ENCODE peak calls at places on chromosomes 5 and 9, in seven cellular contexts. One of them, this sample, is unnamed.

GRCh38 chr5:172724203-172724602 is 46.8 kb downstream of the DUSP1 start:
- DNase-seq in IMR-90: no peak
- DNase-seq in GM12878: no peak
- DNase-seq in A549: no peak
- DNase-seq in SK-N-SH: no peak
- DNase-seq in HepG2: no peak
- DNase-seq in H1: no peak
- DNase-seq in this sample: no peak

GRCh38 chr5:406041-406440 is 36.9 kb upstream of the EXOC3 start:
- DNase-seq in IMR-90: no peak
- DNase-seq in GM12878: no peak
- DNase-seq in A549: no peak
- DNase-seq in SK-N-SH: no peak
- DNase-seq in HepG2: no peak
- DNase-seq in H1: no peak
- DNase-seq in this sample: no peak

GRCh38 chr9:6153425-6153824 is 62.2 kb upstream of the IL33 start:
- DNase-seq in IMR-90: peak
- DNase-seq in GM12878: no peak
- DNase-seq in A549: peak
- DNase-seq in SK-N-SH: no peak
- DNase-seq in HepG2: no peak
- DNase-seq in H1: no peak
- DNase-seq in this sample: no peak

GRCh38 chr5:78985407-78986223 is 505 bp upstream of the ARSB start:
- DNase-seq in IMR-90: peak
- DNase-seq in GM12878: no peak
- DNase-seq in A549: peak
- DNase-seq in SK-N-SH: peak
- DNase-seq in HepG2: peak
- DNase-seq in H1: no peak
- DNase-seq in this sample: no peak

GRCh38 chr9:132226571-132227430 is 64.9 kb downstream of the NTNG2 start:
- DNase-seq in IMR-90: no peak
- DNase-seq in GM12878: no peak
- DNase-seq in A549: no peak
- DNase-seq in SK-N-SH: no peak
- DNase-seq in HepG2: no peak
- DNase-seq in H1: no peak
- DNase-seq in this sample: no peak

GRCh38 chr9:133067006-133067405 is 5.2 kb downstream of the CEL start:
- DNase-seq in IMR-90: no peak
- DNase-seq in GM12878: no peak
- DNase-seq in A549: no peak
- DNase-seq in SK-N-SH: no peak
- DNase-seq in HepG2: no peak
- DNase-seq in H1: no peak
- DNase-seq in this sample: no peak

GRCh38 chr5:61264273-61264661 is 67.8 kb upstream of the ZSWIM6 start:
- DNase-seq in IMR-90: no peak
- DNase-seq in GM12878: no peak
- DNase-seq in A549: no peak
- DNase-seq in SK-N-SH: no peak
- DNase-seq in HepG2: no peak
- DNase-seq in H1: no peak
- DNase-seq in this sample: no peak

GRCh38 chr5:139795074-139796001 is at the start of gene PSD2:
- DNase-seq in IMR-90: no peak
- DNase-seq in GM12878: no peak
- DNase-seq in A549: no peak
- DNase-seq in SK-N-SH: peak
- DNase-seq in HepG2: no peak
- DNase-seq in H1: peak
- DNase-seq in this sample: peak

GRCh38 chr5:142479854-142480253 is 155.0 kb upstream of the SPRY4 start:
- DNase-seq in IMR-90: no peak
- DNase-seq in GM12878: no peak
- DNase-seq in A549: no peak
- DNase-seq in SK-N-SH: no peak
- DNase-seq in HepG2: peak
- DNase-seq in H1: no peak
- DNase-seq in this sample: no peak

GRCh38 chr9:128628471-128629048 is 28.1 kb downstream of the DYNC2I2 start:
- DNase-seq in IMR-90: no peak
- DNase-seq in GM12878: no peak
- DNase-seq in A549: no peak
- DNase-seq in SK-N-SH: peak
- DNase-seq in HepG2: peak
- DNase-seq in H1: no peak
- DNase-seq in this sample: peak

GRCh38 chr9:130701059-130702022 is 7.8 kb downstream of the EXOSC2 start:
- DNase-seq in IMR-90: peak
- DNase-seq in GM12878: no peak
- DNase-seq in A549: peak
- DNase-seq in SK-N-SH: peak
- DNase-seq in HepG2: peak
- DNase-seq in H1: peak
- DNase-seq in this sample: peak

GRCh38 chr9:91421987-91422765 is 1.5 kb downstream of the NFIL3 start:
- DNase-seq in IMR-90: peak
- DNase-seq in GM12878: no peak
- DNase-seq in A549: no peak
- DNase-seq in SK-N-SH: peak
- DNase-seq in HepG2: peak
- DNase-seq in H1: no peak
- DNase-seq in this sample: no peak

GRCh38 chr5:138662599-138662998 is 87.4 kb upstream of the HSPA9 start:
- DNase-seq in IMR-90: no peak
- DNase-seq in GM12878: no peak
- DNase-seq in A549: no peak
- DNase-seq in SK-N-SH: no peak
- DNase-seq in HepG2: no peak
- DNase-seq in H1: no peak
- DNase-seq in this sample: no peak

GRCh38 chr5:147046226-147046625 is 167.7 kb upstream of the PPP2R2B start:
- DNase-seq in IMR-90: no peak
- DNase-seq in GM12878: no peak
- DNase-seq in A549: no peak
- DNase-seq in SK-N-SH: no peak
- DNase-seq in HepG2: no peak
- DNase-seq in H1: no peak
- DNase-seq in this sample: no peak

GRCh38 chr5:76763136-76763535 is 47.2 kb downstream of the F2R start:
- DNase-seq in IMR-90: no peak
- DNase-seq in GM12878: no peak
- DNase-seq in A549: no peak
- DNase-seq in SK-N-SH: no peak
- DNase-seq in HepG2: no peak
- DNase-seq in H1: no peak
- DNase-seq in this sample: no peak

GRCh38 chr9:90629354-90629753 is 13.3 kb downstream of the DIRAS2 start:
- DNase-seq in IMR-90: no peak
- DNase-seq in GM12878: no peak
- DNase-seq in A549: no peak
- DNase-seq in SK-N-SH: no peak
- DNase-seq in HepG2: no peak
- DNase-seq in H1: no peak
- DNase-seq in this sample: no peak

GRCh38 chr5:133635051-133635450 is 22.7 kb upstream of the FSTL4 start:
- DNase-seq in IMR-90: peak
- DNase-seq in GM12878: no peak
- DNase-seq in A549: peak
- DNase-seq in SK-N-SH: no peak
- DNase-seq in HepG2: no peak
- DNase-seq in H1: no peak
- DNase-seq in this sample: no peak

GRCh38 chr9:88659126-88659525 is 124.1 kb downstream of the NXNL2 start:
- DNase-seq in IMR-90: no peak
- DNase-seq in GM12878: no peak
- DNase-seq in A549: no peak
- DNase-seq in SK-N-SH: no peak
- DNase-seq in HepG2: no peak
- DNase-seq in H1: no peak
- DNase-seq in this sample: no peak

GRCh38 chr5:14871573-14872069 is at the start of gene ANKH:
- DNase-seq in IMR-90: peak
- DNase-seq in GM12878: no peak
- DNase-seq in A549: peak
- DNase-seq in SK-N-SH: peak
- DNase-seq in HepG2: peak
- DNase-seq in H1: peak
- DNase-seq in this sample: peak

GRCh38 chr5:181133083-181133482 is 2.1 kb upstream of the OR2V1 start:
- DNase-seq in IMR-90: no peak
- DNase-seq in GM12878: no peak
- DNase-seq in A549: no peak
- DNase-seq in SK-N-SH: no peak
- DNase-seq in HepG2: no peak
- DNase-seq in H1: no peak
- DNase-seq in this sample: no peak

GRCh38 chr5:173884402-173885053 is 3.6 kb upstream of the CPEB4 start:
- DNase-seq in IMR-90: no peak
- DNase-seq in GM12878: peak
- DNase-seq in A549: no peak
- DNase-seq in SK-N-SH: no peak
- DNase-seq in HepG2: no peak
- DNase-seq in H1: no peak
- DNase-seq in this sample: peak

DNA sequence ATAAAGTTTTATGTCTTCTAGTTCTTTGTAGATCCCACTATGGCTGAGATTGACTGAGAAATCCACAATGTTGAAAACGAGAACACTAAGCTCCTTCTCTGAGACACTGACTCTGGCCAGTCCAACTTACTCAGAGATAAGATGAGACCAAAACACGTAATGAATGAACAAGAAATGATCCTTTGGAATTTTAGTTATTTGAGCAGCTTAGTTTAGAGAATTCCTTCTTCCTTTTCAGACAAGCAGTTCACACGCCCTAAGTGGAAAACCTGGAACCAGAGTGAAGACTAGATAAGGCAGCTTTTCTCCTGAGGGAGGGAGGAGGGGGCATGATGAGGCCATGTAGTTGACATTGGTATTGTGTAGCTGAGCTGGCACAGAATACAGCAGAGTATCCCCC is 139.6 kb downstream of the GABRB2 start:
- DNase-seq in IMR-90: no peak
- DNase-seq in GM12878: no peak
- DNase-seq in A549: no peak
- DNase-seq in SK-N-SH: no peak
- DNase-seq in HepG2: no peak
- DNase-seq in H1: no peak
- DNase-seq in this sample: no peak
- TF ChIP-seq RFX5 in IMR-90: no peak
- TF ChIP-seq RFX5 in GM12878: no peak
- TF ChIP-seq RFX5 in A549: no peak
- TF ChIP-seq RFX5 in SK-N-SH: no peak
- TF ChIP-seq RFX5 in HepG2: no peak
- TF ChIP-seq RFX5 in H1: no peak
- TF ChIP-seq RFX5 in this sample: no peak

DNA sequence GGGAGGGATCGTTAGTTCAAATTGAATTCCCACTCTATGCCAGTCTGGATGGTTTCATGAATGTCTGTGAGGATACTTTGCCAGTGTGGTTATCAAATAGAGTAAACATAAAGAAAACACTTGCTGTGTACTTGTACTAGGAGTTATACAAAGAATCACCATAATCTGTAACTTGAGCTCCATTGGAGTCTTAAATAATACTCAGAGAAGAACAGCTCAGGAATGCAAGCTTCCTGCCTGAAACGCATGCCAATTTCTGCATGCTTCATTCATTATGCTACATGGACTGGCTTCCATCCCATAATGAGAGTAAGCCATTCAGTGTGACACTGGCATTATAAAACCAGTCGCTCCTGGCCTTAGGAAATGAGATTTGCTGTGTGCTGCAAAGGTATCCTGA is 351.4 kb downstream of the SEMA5A start:
- DNase-seq in IMR-90: peak
- DNase-seq in GM12878: no peak
- DNase-seq in A549: no peak
- DNase-seq in SK-N-SH: peak
- DNase-seq in HepG2: no peak
- DNase-seq in H1: no peak
- DNase-seq in this sample: no peak
- TF ChIP-seq RFX5 in IMR-90: no peak
- TF ChIP-seq RFX5 in GM12878: no peak
- TF ChIP-seq RFX5 in A549: no peak
- TF ChIP-seq RFX5 in SK-N-SH: no peak
- TF ChIP-seq RFX5 in HepG2: no peak
- TF ChIP-seq RFX5 in H1: no peak
- TF ChIP-seq RFX5 in this sample: no peak

DNA sequence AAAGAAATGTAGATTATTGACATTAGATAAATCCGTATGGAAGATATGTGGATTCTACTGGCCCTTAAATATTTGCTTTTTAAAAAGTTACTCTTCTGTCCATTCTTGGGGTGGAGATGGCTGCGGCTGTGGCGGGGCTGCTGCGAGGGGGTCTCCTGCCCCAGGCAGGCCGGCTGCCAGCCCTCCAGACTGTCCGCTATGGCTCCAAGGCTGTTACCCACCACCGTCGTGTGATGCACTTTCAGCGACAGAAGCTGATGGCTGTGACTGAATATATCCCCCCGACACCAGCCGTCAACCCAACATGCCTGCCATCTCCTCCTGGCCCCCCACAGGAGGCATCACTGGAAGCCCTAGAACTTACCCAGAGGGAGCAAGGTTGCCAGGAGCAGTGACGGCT is 50.7 kb downstream of the FAM170A start:
- DNase-seq in IMR-90: no peak
- DNase-seq in GM12878: no peak
- DNase-seq in A549: no peak
- DNase-seq in SK-N-SH: no peak
- DNase-seq in HepG2: no peak
- DNase-seq in H1: no peak
- DNase-seq in this sample: no peak
- TF ChIP-seq RFX5 in IMR-90: no peak
- TF ChIP-seq RFX5 in GM12878: no peak
- TF ChIP-seq RFX5 in A549: no peak
- TF ChIP-seq RFX5 in SK-N-SH: no peak
- TF ChIP-seq RFX5 in HepG2: no peak
- TF ChIP-seq RFX5 in H1: no peak
- TF ChIP-seq RFX5 in this sample: no peak

GRCh38 chr5:135032613-135033025 is 1.4 kb downstream of the PITX1 start:
- DNase-seq in IMR-90: no peak
- DNase-seq in GM12878: no peak
- DNase-seq in A549: no peak
- DNase-seq in SK-N-SH: no peak
- DNase-seq in HepG2: no peak
- DNase-seq in H1: no peak
- DNase-seq in this sample: no peak

GRCh38 chr5:135033866-135034185 is 202 bp downstream of the PITX1 start:
- DNase-seq in IMR-90: no peak
- DNase-seq in GM12878: no peak
- DNase-seq in A549: no peak
- DNase-seq in SK-N-SH: no peak
- DNase-seq in HepG2: no peak
- DNase-seq in H1: no peak
- DNase-seq in this sample: no peak

GRCh38 chr5:135034186-135034962 is at the start of gene PITX1:
- DNase-seq in IMR-90: peak
- DNase-seq in GM12878: no peak
- DNase-seq in A549: peak
- DNase-seq in SK-N-SH: peak
- DNase-seq in HepG2: peak
- DNase-seq in H1: peak
- DNase-seq in this sample: peak

GRCh38 chr5:135031813-135032612 is 2.0 kb downstream of the PITX1 start:
- DNase-seq in IMR-90: no peak
- DNase-seq in GM12878: no peak
- DNase-seq in A549: no peak
- DNase-seq in SK-N-SH: no peak
- DNase-seq in HepG2: peak
- DNase-seq in H1: no peak
- DNase-seq in this sample: peak

GRCh38 chr5:135033026-135033861 is 784 bp downstream of the PITX1 start:
- DNase-seq in IMR-90: peak
- DNase-seq in GM12878: no peak
- DNase-seq in A549: peak
- DNase-seq in SK-N-SH: peak
- DNase-seq in HepG2: peak
- DNase-seq in H1: peak
- DNase-seq in this sample: peak
- TF ChIP-seq RFX5 in IMR-90: no peak
- TF ChIP-seq RFX5 in GM12878: no peak
- TF ChIP-seq RFX5 in A549: no peak
- TF ChIP-seq RFX5 in SK-N-SH: no peak
- TF ChIP-seq RFX5 in HepG2: no peak
- TF ChIP-seq RFX5 in H1: no peak
- TF ChIP-seq RFX5 in this sample: no peak

This sample was measured in K562.